ENCODE peak calls at places on chromosome 22, in ten cellular contexts. I is sigmoid colon, U is ovary, V is HCT116, B is stomach, A is breast epithelium, Q is thyroid gland, Z is uterus, F is body of pancreas, K is heart left ventricle. T is an unnamed sample. For H3K4me1 and H3K9me3, the result is how much of the 10 kb centered on the place peaks cover.

GRCh38 chr22:43013355-43014061 is 1.4 kb downstream of the PACSIN2 start:
- DNase-seq in A (no peak), B (no peak), K (no peak), Z (no peak), F (peak), I (no peak), U (no peak), Q (no peak), V (no peak), T (no peak)

GRCh38 chr22:45896961-45897538 is 79.9 kb downstream of the WNT7B start:
- DNase-seq in Z (no peak), Q (no peak), B (no peak), A (no peak), U (no peak), I (no peak), K (no peak), V (no peak), F (no peak), T (no peak)

GRCh38 chr22:50483977-50484853 is 2.4 kb upstream of the MIOX start:
- DNase-seq in Z (no peak), F (peak), K (no peak), B (peak), Q (peak), I (no peak), V (no peak), U (no peak), A (no peak), T (no peak)

GRCh38 chr22:50284479-50284878 is 14.3 kb upstream of the MAPK11 start:
- DNase-seq in I (no peak), Z (no peak), K (no peak), F (no peak), U (no peak), Q (no peak), B (no peak), A (no peak), V (no peak), T (no peak)

GRCh38 chr22:26364066-26365015 is 64.7 kb upstream of the ASPHD2 start:
- DNase-seq in K (peak), A (peak), Z (peak), F (peak), V (peak), Q (peak), U (peak), I (no peak), B (peak), T (peak)

GRCh38 chr22:19178659-19179471 is at the start of gene SLC25A1:
- DNase-seq in F (peak), I (peak), B (peak), A (peak), Q (peak), K (peak), Z (peak), V (peak), U (peak), T (peak)

GRCh38 chr22:22682807-22683667 is 38.6 kb downstream of the GGTLC2 start:
- DNase-seq in U (no peak), V (no peak), B (no peak), I (no peak), Q (no peak), Z (no peak), A (no peak), F (no peak), K (no peak), T (no peak)

GRCh38 chr22:23578306-23578705 is 1.8 kb downstream of the IGLL1 start:
- DNase-seq in F (no peak), V (no peak), A (no peak), K (no peak), I (no peak), Q (no peak), U (no peak), Z (no peak), B (no peak), T (no peak)

GRCh38 chr22:42696331-42696967 is 24.2 kb downstream of the A4GALT start:
- DNase-seq in A (no peak), K (no peak), F (no peak), Q (no peak), I (no peak), B (no peak), V (no peak), Z (no peak), U (no peak), T (no peak)

GRCh38 chr22:23787600-23787896 is 782 bp downstream of the SMARCB1 start:
- DNase-seq in A (no peak), I (no peak), K (no peak), F (no peak), V (no peak), B (no peak), Q (no peak), Z (no peak), U (no peak), T (no peak)

GRCh38 chr22:22996511-22997261 is 73.6 kb upstream of the GNAZ start:
- DNase-seq in B (no peak), V (no peak), F (no peak), I (no peak), A (no peak), U (no peak), Z (no peak), K (no peak), Q (no peak), T (no peak)

GRCh38 chr22:29704528-29705285 is 15.1 kb upstream of the CABP7 start:
- DNase-seq in A (no peak), Q (peak), I (peak), Z (no peak), B (peak), K (no peak), V (no peak), U (no peak), F (peak), T (peak)

GRCh38 chr22:25448435-25449051 is 115.9 kb upstream of the GRK3 start:
- DNase-seq in Q (peak), V (no peak), U (no peak), A (no peak), Z (no peak), F (no peak), K (no peak), I (no peak), B (no peak), T (no peak)

GRCh38 chr22:17106785-17107546 is 14.2 kb downstream of the TMEM121B start:
- DNase-seq in K (no peak), F (no peak), Q (no peak), U (no peak), B (no peak), Z (no peak), I (peak), V (no peak), A (no peak), T (no peak)

GRCh38 chr22:31378123-31378522 is 21.3 kb upstream of the DRG1 start:
- DNase-seq in F (no peak), Q (no peak), K (peak), A (no peak), I (no peak), U (no peak), V (no peak), B (no peak), Z (no peak), T (no peak)

GRCh38 chr22:31350410-31350863 is 4.3 kb upstream of the PATZ1 start:
- DNase-seq in F (peak), Z (no peak), V (no peak), I (no peak), K (no peak), U (no peak), A (no peak), Q (peak), B (peak), T (no peak)

GRCh38 chr22:19691721-19692341 is 22.5 kb upstream of the SEPTIN5 start:
- DNase-seq in A (peak), U (peak), B (no peak), I (peak), V (peak), K (no peak), F (no peak), Z (no peak), Q (peak), T (no peak)

GRCh38 chr22:19448739-19449421 is 1.4 kb upstream of the C22orf39 start:
- DNase-seq in A (no peak), K (no peak), U (no peak), V (no peak), I (no peak), B (no peak), F (no peak), Q (no peak), Z (no peak), T (no peak)

GRCh38 chr22:37560682-37561208 is 465 bp downstream of the CDC42EP1 start:
- DNase-seq in B (no peak), U (peak), V (no peak), K (peak), Q (peak), I (peak), Z (peak), A (no peak), F (peak), T (no peak)

GRCh38 chr22:37561209-37562048 is 1.1 kb downstream of the CDC42EP1 start:
- DNase-seq in V (peak), B (peak), Z (peak), F (peak), Q (peak), U (peak), K (peak), A (peak), I (peak), T (peak)

GRCh38 chr22:37559521-37559900 is 769 bp upstream of the CDC42EP1 start:
- DNase-seq in Q (no peak), V (no peak), U (peak), K (no peak), A (no peak), Z (no peak), F (no peak), B (no peak), I (no peak), T (no peak)

GRCh38 chr22:37558815-37559214 is 1.5 kb upstream of the CDC42EP1 start:
- DNase-seq in V (no peak), Z (no peak), I (no peak), F (no peak), Q (no peak), U (peak), B (no peak), A (no peak), K (no peak), T (no peak)

DNA sequence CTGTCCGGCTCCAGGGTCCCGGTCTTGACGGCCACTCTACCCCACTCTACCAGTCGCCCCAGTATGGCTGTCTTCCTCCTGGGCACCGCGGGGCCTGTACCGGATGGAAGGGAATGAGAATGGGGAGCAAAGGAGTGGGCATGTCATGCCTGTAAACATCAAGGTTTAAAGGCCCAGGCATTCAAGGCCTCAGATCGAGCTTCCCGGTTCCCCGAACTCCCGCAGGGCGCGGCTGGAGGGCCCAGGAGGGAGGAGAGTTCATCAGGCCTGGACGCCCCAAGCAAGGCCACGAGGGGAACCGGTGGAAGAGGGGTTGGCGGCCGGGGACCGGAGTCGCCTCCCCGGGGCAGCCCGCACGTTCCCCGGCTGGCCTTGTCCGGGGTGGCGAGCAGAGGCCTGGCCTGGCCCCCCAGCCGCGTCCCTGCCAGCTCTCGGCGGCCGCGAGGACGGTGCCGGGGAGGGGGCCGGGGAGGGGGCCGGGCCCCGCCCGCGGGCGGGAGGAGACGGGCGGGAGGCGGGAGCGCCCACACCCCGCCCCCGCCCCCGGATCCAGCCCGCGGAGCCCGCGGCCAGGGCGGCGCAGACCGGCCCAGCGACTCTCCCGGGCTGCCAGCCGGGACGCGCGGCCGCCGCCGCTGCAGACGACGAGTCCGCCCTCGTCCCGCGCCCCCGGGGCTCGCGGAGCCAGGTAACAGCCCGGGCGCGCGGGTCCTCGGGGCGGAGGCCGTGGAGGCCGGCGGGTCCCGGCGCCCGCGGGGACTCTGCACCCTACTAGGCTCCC is at the start of gene CDC42EP1:
- DNase-seq in Q (peak), A (no peak), Z (no peak), F (peak), U (peak), K (peak), V (no peak), I (peak), B (peak), T (peak)
- TF ChIP-seq POLR2A in Q (peak), A (no peak), Z (peak), F (peak), U (peak), K (no peak), V (peak), I (no peak), B (no peak), T (no peak)

GRCh38 chr22:36367479-36367878 is 20.3 kb downstream of the MYH9 start:
- DNase-seq in A (peak), U (no peak), B (no peak), I (no peak), Z (no peak), K (no peak), Q (peak), F (peak), V (no peak), T (no peak)

GRCh38 chr22:36369922-36370781 is 17.6 kb downstream of the MYH9 start:
- DNase-seq in K (no peak), B (peak), V (no peak), Q (peak), F (peak), U (no peak), I (peak), A (peak), Z (peak), T (peak)

GRCh38 chr22:36368359-36368983 is 19.3 kb downstream of the MYH9 start:
- DNase-seq in F (no peak), B (no peak), K (no peak), I (no peak), Z (no peak), Q (peak), V (no peak), A (peak), U (no peak), T (no peak)

GRCh38 chr22:36367066-36367465 is 20.7 kb downstream of the MYH9 start:
- DNase-seq in F (no peak), B (no peak), Q (no peak), Z (peak), K (no peak), V (no peak), I (no peak), A (no peak), U (no peak), T (no peak)

DNA sequence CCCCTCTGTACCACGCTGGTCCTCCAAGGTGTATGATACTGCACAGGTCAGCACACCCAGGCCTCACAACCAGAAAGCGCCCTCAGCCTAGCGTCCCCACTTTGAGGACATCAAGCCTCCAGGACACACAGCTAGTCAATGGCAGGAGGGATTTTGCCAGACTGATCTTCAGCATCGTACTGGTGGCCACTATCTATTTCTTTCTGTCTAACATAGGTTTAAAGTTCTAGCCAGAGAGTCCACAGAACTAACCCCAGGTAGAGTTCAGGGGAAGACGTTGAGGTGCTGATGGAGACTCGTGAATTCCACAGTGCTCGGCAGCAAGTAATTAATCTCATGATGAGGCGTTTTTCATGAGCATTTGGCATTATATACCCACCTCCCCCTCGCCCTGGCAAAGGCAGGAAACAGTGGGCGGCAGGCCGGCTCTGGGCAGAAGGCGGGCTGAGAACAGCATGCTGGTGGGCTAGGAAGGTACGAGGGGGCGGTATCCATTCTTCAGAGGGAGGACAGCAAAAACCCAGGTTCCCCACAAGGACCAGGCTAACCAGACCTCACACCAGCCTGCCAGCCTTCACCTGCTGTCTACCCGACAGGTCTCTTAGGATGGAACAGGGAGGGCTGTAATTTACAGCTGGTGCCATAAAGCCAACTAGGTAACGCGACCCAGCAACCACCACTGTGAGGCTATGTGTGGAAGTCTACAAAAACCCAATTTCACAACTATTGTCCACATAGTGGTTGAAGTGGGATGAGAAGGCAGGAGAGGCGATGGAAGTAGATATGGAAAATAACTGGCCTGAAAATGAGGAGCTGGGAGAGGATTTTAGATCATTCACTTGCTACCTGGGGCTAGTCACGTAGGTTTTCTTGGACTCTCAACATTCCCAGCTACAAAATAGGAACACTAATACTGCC is 18.5 kb downstream of the MYH9 start:
- DNase-seq in U (no peak), Z (no peak), F (no peak), V (no peak), Q (peak), B (no peak), K (no peak), A (peak), I (no peak), T (no peak)
- H3K4me1 ChIP-seq in U (half or more), Z (half or more), F (half or more), V (half or more), Q (half or more), B (half or more), K (half or more), A (half or more), I (half or more), T (half or more)

GRCh38 chr22:44091021-44091721 is 67.1 kb downstream of the PARVB start:
- DNase-seq in V (peak), K (no peak), B (no peak), F (no peak), I (peak), Q (no peak), U (no peak), Z (no peak), A (no peak), T (no peak)
- H3K9me3 ChIP-seq in V (under half), K (under half), B (under half), F (under half), I (under half), Q (under half), U (under half), Z (under half), A (under half), T (under half)

DNA sequence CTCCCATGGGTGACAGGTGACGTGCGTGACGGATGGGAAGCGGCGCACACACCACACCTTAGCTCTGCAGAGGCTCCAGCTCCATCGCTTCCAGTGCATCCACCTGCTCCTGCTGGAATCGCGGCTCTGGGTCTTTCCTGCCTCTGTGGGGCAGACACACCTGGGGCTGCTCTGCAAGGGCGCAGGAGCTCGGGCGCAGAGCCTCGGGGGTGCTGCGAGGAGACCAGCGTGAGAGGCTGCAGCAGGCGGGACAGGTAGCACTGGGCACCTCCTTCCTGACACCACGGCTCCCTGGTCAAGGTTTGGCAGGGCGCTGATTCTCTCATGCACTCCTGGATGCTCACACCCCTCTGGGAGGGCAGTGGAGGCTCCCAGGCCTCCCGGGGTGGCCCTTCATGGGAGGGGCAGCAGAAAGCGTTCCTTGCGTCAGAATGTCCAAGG is 1494.3 kb downstream of the BRD1 start:
- DNase-seq in U (no peak), K (no peak), V (no peak), I (no peak), A (no peak), Q (no peak), B (no peak), F (no peak), Z (no peak), T (no peak)
- TF ChIP-seq POLR2A in U (no peak), K (no peak), V (no peak), I (no peak), A (no peak), Q (no peak), B (no peak), F (no peak), Z (no peak), T (no peak)

DNA sequence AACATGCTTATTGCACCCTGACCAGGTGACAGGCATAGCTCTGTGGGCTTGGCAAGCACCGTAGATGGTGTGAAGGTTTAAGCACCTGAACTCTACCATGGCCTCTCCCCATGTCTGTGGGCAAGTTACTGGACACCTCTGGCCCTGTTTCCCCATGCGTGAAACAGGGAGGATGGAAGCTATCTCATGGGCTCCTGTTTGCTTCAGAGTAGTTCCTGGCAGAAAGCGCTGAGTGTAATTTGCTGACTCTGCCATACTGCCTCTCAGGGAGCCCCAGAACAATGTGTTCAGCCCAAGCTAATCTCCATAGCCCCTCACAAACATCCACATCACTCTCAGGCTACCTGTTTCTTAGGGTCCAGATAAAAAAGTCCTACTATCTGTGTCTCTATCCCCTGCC is 2.4 kb downstream of the CBX6 start:
- DNase-seq in B (no peak), F (no peak), K (no peak), Z (no peak), A (no peak), I (peak), U (no peak), V (no peak), Q (no peak), T (no peak)
- H3K4me1 ChIP-seq in B (half or more), F (under half), K (under half), Z (under half), A (under half), I (half or more), U (under half), V (under half), Q (half or more), T (under half)